ENCODE peak calls at places on chromosomes 11 and 22, in four cellular contexts. V, Q, T and X are unnamed samples.
A peak's percentile ranks its signal among the peaks of the same experiment; 100 is the strongest.

GRCh38 chr11:79160786-79161403 is 279.9 kb downstream of the TENM4 start:
- DNase-seq in V (no peak), Q (no peak), T (peak; percentile 26), X (no peak)

GRCh38 chr11:22390283-22390655 is 52.1 kb downstream of the SLC17A6 start:
- DNase-seq in T (no peak), V (no peak), Q (no peak), X (no peak)

GRCh38 chr11:94597896-94598295 is 30.7 kb downstream of the PIWIL4 start:
- DNase-seq in Q (no peak), T (peak; percentile 16), V (peak; percentile 45), X (no peak)

GRCh38 chr11:93236741-93237675 is 39.2 kb upstream of the SLC36A4 start:
- DNase-seq in T (peak; percentile 80), Q (no peak), V (no peak), X (no peak)

GRCh38 chr11:57514538-57515331 is 767 bp downstream of the SLC43A1 start:
- DNase-seq in T (peak; percentile 80), Q (no peak), V (peak; percentile 69), X (peak; percentile 91)

GRCh38 chr11:119714189-119714588 is 14.8 kb downstream of the NECTIN1 start:
- DNase-seq in Q (no peak), T (no peak), V (no peak), X (no peak)

GRCh38 chr11:70568504-70569172 is 170.3 kb downstream of the CTTN start:
- DNase-seq in Q (no peak), V (no peak), T (peak; percentile 74), X (peak; percentile 71)

GRCh38 chr22:38176170-38176741 is 5.4 kb downstream of the PLA2G6 start:
- DNase-seq in V (peak; percentile 79), T (no peak), Q (peak; percentile 65), X (peak; percentile 87)

GRCh38 chr22:27842994-27843431 is 41.5 kb upstream of the MN1 start:
- DNase-seq in Q (no peak), V (no peak), T (no peak), X (no peak)

GRCh38 chr11:67465190-67465522 is 3.9 kb downstream of the TMEM134 start:
- DNase-seq in T (peak; percentile 32), V (peak; percentile 55), Q (no peak), X (no peak)

GRCh38 chr22:38233427-38233826 is 31.6 kb downstream of the MAFF start:
- DNase-seq in T (no peak), V (no peak), Q (no peak), X (no peak)

GRCh38 chr22:46073683-46074504 is 76.4 kb upstream of the PPARA start:
- DNase-seq in T (no peak), V (peak; percentile 43), Q (no peak), X (peak; percentile 75)
- TF ChIP-seq POLR2AphosphoS5 in T (no peak), V (no peak), Q (no peak), X (no peak)

GRCh38 chr22:16933924-16934282 is 74.1 kb downstream of the GAB4 start:
- DNase-seq in V (no peak), T (no peak), Q (no peak), X (no peak)
- H3K27me3 ChIP-seq in V (no peaks in the 10 kb centered on the region), T (peaks cover 19% of the 10 kb centered on the region), Q (no peaks in the 10 kb centered on the region), X (no peaks in the 10 kb centered on the region)

GRCh38 chr11:11841605-11842425 is at the start of gene USP47:
- DNase-seq in V (peak; percentile 92), Q (no peak), T (peak; percentile 95), X (peak; percentile 98)
- H3K4me3 ChIP-seq in V (peak within 1 kb of the TSS; percentile 60), Q (peak within 1 kb of the TSS; percentile 77), T (peak within 1 kb of the TSS; percentile 86), X (peak within 1 kb of the TSS; percentile 70)

GRCh38 chr11:4683020-4683419 is 14.6 kb downstream of the OR51E2 start:
- DNase-seq in T (no peak), V (no peak), Q (no peak), X (no peak)
- TF ChIP-seq POLR2AphosphoS5 in T (no peak), V (no peak), Q (no peak), X (no peak)

GRCh38 chr22:22169923-22170322 is 74.7 kb upstream of the VPREB1 start:
- DNase-seq in T (no peak), V (no peak), Q (no peak), X (no peak)
- H3K27me3 ChIP-seq in T (peaks cover 98% of the 10 kb centered on the region), V (no peaks in the 10 kb centered on the region), Q (no peaks in the 10 kb centered on the region), X (no peaks in the 10 kb centered on the region)